ENCODE peak calls at places on chromosomes 2 and 18, in eight cellular contexts. N is cardiac muscle cell, V is HL-60, Y is kidney, U is Peyer's patch, S is A549, E is MM.1S, L is left ventricle myocardium inferior. O is an unnamed sample.

GRCh38 chr2:64992990-64993389 is 3.8 kb downstream of the SLC1A4 start:
- DNase-seq in L (no peak), Y (no peak), N (no peak), U (no peak), S (no peak), V (no peak), E (no peak), O (no peak)

GRCh38 chr2:99648115-99648850 is 158.5 kb upstream of the REV1 start:
- DNase-seq in S (no peak), E (no peak), Y (no peak), L (no peak), N (no peak), U (no peak), V (no peak), O (no peak)

GRCh38 chr2:48148841-48149240 is 242.5 kb upstream of the FBXO11 start:
- DNase-seq in S (no peak), L (no peak), U (no peak), N (no peak), Y (no peak), E (no peak), V (no peak), O (no peak)

GRCh38 chr2:70140978-70141753 is 49.7 kb downstream of the C2orf42 start:
- DNase-seq in N (no peak), Y (peak), E (peak), L (no peak), U (peak), V (peak), S (no peak), O (no peak)

GRCh38 chr18:55869965-55870585 is 282.1 kb upstream of the TCF4 start:
- DNase-seq in N (no peak), L (peak), Y (no peak), U (no peak), E (no peak), V (no peak), S (no peak), O (no peak)

GRCh38 chr18:10010611-10011015 is 96.8 kb downstream of the VAPA start:
- DNase-seq in E (no peak), V (no peak), Y (peak), N (no peak), U (no peak), S (no peak), L (peak), O (peak)

GRCh38 chr2:137836671-137837070 is 127.6 kb upstream of the HNMT start:
- DNase-seq in U (no peak), L (no peak), N (no peak), Y (no peak), V (no peak), S (no peak), E (no peak), O (no peak)

GRCh38 chr2:71323386-71323785 is 8.2 kb upstream of the ZNF638 start:
- DNase-seq in Y (no peak), U (no peak), N (no peak), V (no peak), S (no peak), E (no peak), L (no peak), O (no peak)

GRCh38 chr2:47072018-47072691 is 83.0 kb downstream of the STPG4 start:
- DNase-seq in Y (peak), N (no peak), V (no peak), E (no peak), L (peak), U (no peak), S (no peak), O (peak)

GRCh38 chr2:25894135-25894830 is 16.0 kb upstream of the ASXL2 start:
- DNase-seq in U (no peak), L (peak), S (no peak), Y (peak), N (no peak), V (no peak), E (no peak), O (peak)

GRCh38 chr2:84989422-84989821 is 18.5 kb downstream of the KCMF1 start:
- DNase-seq in L (no peak), S (no peak), Y (no peak), V (no peak), N (no peak), U (no peak), E (no peak), O (no peak)

GRCh38 chr2:198144621-198145020 is 340.2 kb downstream of the PLCL1 start:
- DNase-seq in N (no peak), E (no peak), S (no peak), L (no peak), U (no peak), Y (no peak), V (no peak), O (no peak)

GRCh38 chr2:192373754-192374153 is 179.0 kb upstream of the TMEFF2 start:
- DNase-seq in U (no peak), Y (no peak), V (no peak), E (no peak), N (no peak), S (no peak), L (no peak), O (no peak)

GRCh38 chr2:119645173-119645846 is 33.7 kb upstream of the TMEM177 start:
- DNase-seq in Y (no peak), U (no peak), S (no peak), L (no peak), N (no peak), V (no peak), E (no peak), O (no peak)

GRCh38 chr2:133063792-133064191 is 393.8 kb upstream of the LYPD1 start:
- DNase-seq in E (peak), U (no peak), N (peak), L (no peak), V (no peak), S (no peak), Y (no peak), O (no peak)

GRCh38 chr2:8589721-8590120 is 92.1 kb upstream of the ID2 start:
- DNase-seq in U (no peak), Y (no peak), V (no peak), N (no peak), S (no peak), L (no peak), E (no peak), O (no peak)

GRCh38 chr2:224359569-224359968 is 42.3 kb downstream of the FAM124B start:
- DNase-seq in S (no peak), L (no peak), E (peak), V (no peak), N (peak), U (no peak), Y (no peak), O (no peak)

GRCh38 chr2:192197387-192197786 is 2.7 kb upstream of the TMEFF2 start:
- DNase-seq in Y (no peak), S (peak), L (no peak), U (no peak), E (no peak), N (no peak), V (no peak), O (peak)

GRCh38 chr2:58664523-58665155 is 423.5 kb upstream of the FANCL start:
- DNase-seq in V (no peak), U (no peak), E (no peak), Y (no peak), S (no peak), L (no peak), N (no peak), O (no peak)

GRCh38 chr2:62495777-62496176 is 10.2 kb downstream of the TMEM17 start:
- DNase-seq in V (no peak), U (no peak), E (no peak), Y (no peak), S (no peak), N (no peak), L (no peak), O (no peak)

GRCh38 chr2:172436889-172437288 is 9.5 kb downstream of the ITGA6 start:
- DNase-seq in N (no peak), E (no peak), U (no peak), Y (no peak), S (no peak), L (no peak), V (no peak), O (no peak)

GRCh38 chr2:31253344-31254155 is 19.6 kb downstream of the EHD3 start:
- DNase-seq in N (no peak), Y (no peak), E (no peak), S (no peak), L (no peak), U (no peak), V (no peak), O (no peak)

GRCh38 chr2:8479298-8479697 is 202.6 kb upstream of the ID2 start:
- DNase-seq in E (no peak), V (no peak), S (no peak), N (peak), Y (no peak), L (peak), U (no peak), O (no peak)

GRCh38 chr2:30662268-30663131 is 144.7 kb downstream of the CAPN13 start:
- DNase-seq in Y (no peak), L (no peak), E (no peak), S (no peak), N (no peak), V (no peak), U (no peak), O (no peak)

GRCh38 chr2:12177052-12177994 is 430.9 kb downstream of the LPIN1 start:
- DNase-seq in N (no peak), U (peak), L (peak), Y (peak), V (no peak), S (peak), E (peak), O (no peak)

GRCh38 chr18:50307400-50307737 is 19.9 kb upstream of the CXXC1 start:
- DNase-seq in N (no peak), Y (no peak), V (no peak), L (no peak), S (no peak), U (no peak), E (no peak), O (no peak)

GRCh38 chr2:152336103-152336853 is 1.3 kb downstream of the FMNL2 start:
- DNase-seq in E (peak), V (no peak), S (peak), Y (peak), N (peak), U (no peak), L (peak), O (peak)

GRCh38 chr2:120780402-120780801 is 44.7 kb downstream of the GLI2 start:
- DNase-seq in S (no peak), L (no peak), U (no peak), Y (peak), N (no peak), E (no peak), V (no peak), O (peak)

GRCh38 chr2:20960003-20960402 is 83.9 kb downstream of the APOB start:
- DNase-seq in U (no peak), Y (no peak), L (no peak), N (no peak), V (no peak), E (no peak), S (no peak), O (no peak)

GRCh38 chr2:241894681-241895426 is 25.3 kb downstream of the RTP5 start:
- DNase-seq in Y (peak), V (no peak), S (no peak), E (no peak), N (no peak), L (no peak), U (no peak), O (peak)

GRCh38 chr18:33826151-33826550 is 248.1 kb downstream of the ASXL3 start:
- DNase-seq in N (no peak), S (no peak), V (no peak), L (no peak), E (no peak), Y (no peak), U (no peak), O (no peak)

GRCh38 chr2:72765997-72766609 is 59.7 kb downstream of the EXOC6B start:
- DNase-seq in S (no peak), E (no peak), Y (no peak), N (no peak), L (no peak), V (no peak), U (no peak), O (no peak)

DNA sequence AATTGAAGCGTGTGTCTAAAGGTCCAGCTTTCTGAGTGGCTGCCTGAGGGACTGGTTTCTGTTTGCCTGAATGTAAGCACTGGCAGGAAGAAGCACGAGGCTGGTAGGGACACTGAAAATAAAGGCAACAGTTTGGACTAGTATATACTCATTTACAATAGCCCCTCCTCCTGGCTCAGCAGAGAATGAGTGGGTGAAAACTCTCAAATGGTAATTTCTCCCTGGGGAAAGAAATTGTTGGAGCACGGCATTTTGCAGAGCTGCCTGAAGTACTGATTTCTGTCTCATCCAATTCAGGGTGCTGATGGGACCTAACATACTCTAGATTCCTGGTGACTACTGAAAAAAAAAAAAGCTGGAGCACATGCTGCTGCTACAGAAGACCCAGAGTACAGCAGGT is 17.3 kb upstream of the SPP2 start:
- DNase-seq in Y (no peak), E (peak), N (no peak), V (no peak), S (no peak), U (no peak), L (no peak), O (no peak)
- H3K4me3 ChIP-seq in Y (no peak), E (no peak), N (no peak), V (no peak), S (no peak), U (no peak), L (no peak), O (no peak)

DNA sequence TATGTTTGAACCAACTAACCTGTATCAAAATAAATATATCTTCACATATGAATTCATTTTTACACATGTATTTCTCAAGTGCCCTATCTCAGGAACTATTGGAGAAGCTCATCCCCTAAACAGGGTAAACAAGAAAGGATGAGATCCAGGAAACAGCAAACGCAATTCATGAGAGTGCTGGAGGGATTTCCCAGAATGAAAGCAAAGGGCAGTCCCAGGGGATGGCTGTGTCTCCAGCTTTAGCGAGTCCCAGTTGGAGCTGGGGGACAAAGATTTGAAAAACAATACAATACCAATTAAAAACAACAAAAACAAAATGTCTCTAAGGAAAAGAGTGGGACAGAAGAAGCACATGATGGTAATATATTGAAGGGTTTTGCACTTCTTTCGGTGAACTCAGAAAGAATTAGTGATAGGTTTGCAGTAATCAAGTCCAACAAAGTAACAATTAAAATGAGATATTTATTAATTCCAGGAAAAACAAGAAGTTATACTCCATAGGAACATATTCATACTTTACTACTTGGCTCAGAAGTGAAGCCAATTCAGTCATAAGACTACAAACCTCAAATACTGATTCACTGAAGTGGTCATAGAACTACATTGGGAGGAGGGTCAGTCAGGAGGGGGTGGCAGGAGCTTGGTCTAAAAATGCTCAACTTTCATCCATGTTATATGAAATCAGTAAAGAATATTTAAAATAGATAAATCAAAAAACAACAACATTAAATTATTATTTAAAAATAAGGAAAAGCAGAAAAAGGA is 73.1 kb upstream of the PDE1A start:
- DNase-seq in L (no peak), S (no peak), N (no peak), E (no peak), Y (no peak), V (no peak), U (no peak), O (no peak)
- H3K27ac ChIP-seq in L (no peak), S (no peak), N (no peak), E (no peak), Y (no peak), V (no peak), U (no peak), O (no peak)

DNA sequence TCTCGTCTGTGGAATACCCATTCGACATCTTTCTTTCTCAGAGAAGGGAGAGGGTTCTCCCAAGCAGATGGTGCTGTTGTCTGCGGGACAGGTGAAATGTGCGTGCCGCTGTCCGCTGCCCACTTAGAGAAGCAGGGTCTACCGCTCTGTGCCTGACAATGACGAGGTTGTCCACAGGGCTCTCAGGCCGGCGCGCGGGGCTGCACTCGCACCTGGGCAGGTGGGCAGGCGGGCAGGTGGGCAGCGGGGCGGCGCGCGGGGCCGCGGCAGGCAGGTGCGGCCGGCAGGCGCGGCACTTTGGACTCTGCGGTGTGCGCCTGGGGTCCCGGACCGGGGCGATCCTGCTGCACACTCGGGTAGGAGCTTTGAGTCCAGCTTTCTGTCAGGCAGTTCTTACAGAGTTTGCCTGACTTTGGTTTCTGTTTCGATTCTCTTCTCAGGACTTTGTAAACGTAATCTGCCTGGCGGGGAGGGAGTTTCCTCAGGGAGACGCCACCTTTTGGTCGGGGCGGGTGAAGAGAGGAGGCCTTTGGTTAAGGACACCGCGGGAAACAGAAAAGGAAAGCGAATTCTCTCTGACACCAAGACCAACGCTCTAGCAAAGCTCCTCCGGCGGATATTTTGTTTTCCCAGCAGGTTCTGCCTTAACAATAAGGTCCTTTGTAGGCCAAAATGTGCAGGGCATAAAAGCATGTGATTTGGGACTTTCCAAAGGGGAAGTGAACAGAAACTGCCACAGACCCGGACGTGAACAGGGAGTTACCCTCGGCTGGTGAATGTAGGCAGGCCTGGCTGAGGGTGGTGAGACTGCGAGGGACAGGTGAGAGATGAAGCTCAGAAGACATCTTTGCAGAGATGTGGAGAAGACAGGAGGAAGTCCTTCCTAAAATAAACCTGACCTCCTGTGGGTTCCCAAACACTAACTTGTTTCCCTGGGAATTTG is at the start of gene IFIH1:
- DNase-seq in L (peak), E (peak), S (peak), U (peak), V (peak), N (peak), Y (peak), O (peak)
- TF ChIP-seq CTCF in L (peak), E (peak), S (peak), U (no peak), V (peak), N (peak), Y (peak), O (peak)

DNA sequence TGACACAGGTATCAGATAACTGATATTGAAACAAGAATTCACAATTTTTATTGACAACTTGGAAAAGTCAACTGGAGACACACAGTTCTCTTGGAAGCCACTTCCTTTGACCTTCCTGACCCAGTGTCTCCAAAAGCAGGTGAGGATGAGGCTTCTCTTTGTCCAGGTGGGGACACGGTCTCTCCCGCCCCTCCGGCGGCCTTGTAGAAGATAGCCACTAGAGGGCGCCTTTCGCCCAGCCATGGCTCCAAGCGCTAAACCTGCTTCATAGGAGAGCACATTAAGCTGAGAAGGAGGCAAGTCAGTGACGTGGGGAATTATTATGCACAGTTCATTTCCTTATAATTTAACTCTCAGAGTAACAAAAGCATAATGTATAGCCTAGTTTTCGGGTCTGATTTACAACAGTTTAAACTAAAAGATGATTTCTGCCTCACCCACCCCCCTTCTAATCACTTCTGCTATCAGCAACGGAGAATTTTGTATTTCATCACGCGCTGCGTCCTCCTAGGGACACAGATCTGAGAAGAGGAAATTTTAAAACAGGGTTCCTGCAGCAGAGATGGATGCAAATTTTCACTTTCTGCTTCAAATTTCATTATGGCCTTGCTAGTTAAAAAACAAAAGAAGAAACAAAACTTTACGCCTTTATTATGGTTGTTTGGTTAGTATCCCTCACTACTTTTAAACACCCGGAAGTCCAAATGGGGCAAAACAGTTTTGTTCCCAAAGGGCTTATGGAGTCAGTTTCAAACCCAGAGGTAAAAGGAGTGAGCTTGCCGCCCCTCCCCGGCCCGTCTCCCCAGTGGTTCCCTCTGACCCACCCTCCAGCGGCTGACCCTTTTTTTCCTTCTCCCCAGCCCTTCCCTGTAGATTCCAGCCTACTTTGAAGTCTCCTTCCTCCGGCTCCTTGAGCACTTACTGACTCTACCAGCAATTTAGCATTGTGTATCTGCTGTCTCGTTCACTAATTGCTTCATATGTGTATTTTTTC is 208.9 kb downstream of the ICOS start:
- DNase-seq in S (peak), N (peak), V (peak), L (peak), E (peak), Y (peak), U (peak), O (peak)
- H3K4me3 ChIP-seq in S (peak), N (no peak), V (peak), L (peak), E (no peak), Y (peak), U (no peak), O (peak)

GRCh38 chr2:160224060-160224459 is 24.0 kb upstream of the ITGB6 start:
- DNase-seq in Y (no peak), L (no peak), E (peak), U (no peak), V (no peak), S (peak), N (no peak), O (no peak)
- H3K27ac ChIP-seq in Y (no peak), L (no peak), E (no peak), U (no peak), V (no peak), S (peak), N (no peak), O (no peak)

GRCh38 chr2:186907897-186908296 is 58.9 kb upstream of the ZSWIM2 start:
- DNase-seq in N (no peak), S (no peak), V (no peak), E (no peak), Y (no peak), L (no peak), U (no peak), O (no peak)

GRCh38 chr2:186909095-186909494 is 60.1 kb upstream of the ZSWIM2 start:
- DNase-seq in L (no peak), V (no peak), N (no peak), Y (no peak), U (no peak), S (no peak), E (no peak), O (no peak)

GRCh38 chr2:186903183-186903582 is 54.2 kb upstream of the ZSWIM2 start:
- DNase-seq in E (peak), Y (no peak), L (no peak), V (no peak), N (no peak), U (no peak), S (no peak), O (no peak)
- TF ChIP-seq CTCF in E (peak), Y (no peak), L (peak), V (peak), N (peak), U (no peak), S (peak), O (no peak)

GRCh38 chr18:78882585-78882984 is 97.0 kb upstream of the SALL3 start:
- DNase-seq in L (no peak), S (no peak), U (no peak), N (no peak), Y (no peak), E (no peak), V (no peak), O (no peak)
- H3K4me3 ChIP-seq in L (no peak), S (no peak), U (no peak), N (no peak), Y (no peak), E (no peak), V (no peak), O (no peak)

O was measured in dorsolateral prefrontal cortex.